ENCODE peak calls at places on chromosomes 16 and 17, in eight cellular contexts. E, L, X, P, N, U, H and W are unnamed samples.

GRCh38 chr16:25089346-25089745 is 22.2 kb upstream of the LCMT1 start:
- DNase-seq in E (no peak), L (no peak), X (no peak), P (no peak), N (no peak), U (no peak), H (no peak), W (no peak)

GRCh38 chr17:50206604-50207293 is 5.3 kb upstream of the COL1A1 start:
- DNase-seq in E (no peak), L (peak), X (no peak), P (peak), N (no peak), U (no peak), H (peak), W (no peak)

GRCh38 chr17:5413682-5414081 is 5.8 kb downstream of the NUP88 start:
- DNase-seq in E (no peak), L (peak), X (peak), P (no peak), N (no peak), U (peak), H (peak), W (peak)

GRCh38 chr16:16850274-16850673 is 471.3 kb downstream of the NPIPA7 start:
- DNase-seq in E (no peak), L (no peak), X (no peak), P (no peak), N (no peak), U (no peak), H (no peak), W (no peak)

GRCh38 chr16:89051521-89052166 is 42.0 kb upstream of the ACSF3 start:
- DNase-seq in E (no peak), L (no peak), X (no peak), P (no peak), N (no peak), U (no peak), H (no peak), W (peak)

GRCh38 chr17:48610282-48611211 is at the start of gene HOXB7:
- DNase-seq in E (no peak), L (peak), X (peak), P (no peak), N (peak), U (peak), H (no peak), W (no peak)

GRCh38 chr17:57990037-57990436 is 2.0 kb upstream of the VEZF1 start:
- DNase-seq in E (no peak), L (no peak), X (no peak), P (no peak), N (no peak), U (no peak), H (no peak), W (no peak)

GRCh38 chr16:46789499-46790414 is 41.2 kb downstream of the C16orf87 start:
- DNase-seq in E (peak), L (peak), X (peak), P (peak), N (peak), U (peak), H (peak), W (peak)

GRCh38 chr17:50986989-50987660 is 121.0 kb upstream of the TOB1 start:
- DNase-seq in E (no peak), L (peak), X (no peak), P (no peak), N (no peak), U (no peak), H (peak), W (peak)

GRCh38 chr17:44561237-44561623 is 3.9 kb downstream of the FZD2 start:
- DNase-seq in E (no peak), L (no peak), X (no peak), P (no peak), N (no peak), U (no peak), H (no peak), W (no peak)

GRCh38 chr16:28866454-28866804 is 2.8 kb downstream of the SH2B1 start:
- DNase-seq in E (no peak), L (no peak), X (no peak), P (no peak), N (no peak), U (no peak), H (no peak), W (no peak)

GRCh38 chr16:65284583-65284982 is 162.7 kb upstream of the CDH11 start:
- DNase-seq in E (no peak), L (peak), X (no peak), P (no peak), N (no peak), U (no peak), H (no peak), W (no peak)

GRCh38 chr17:64615025-64615677 is 47.0 kb downstream of the SMURF2 start:
- DNase-seq in E (no peak), L (peak), X (no peak), P (no peak), N (no peak), U (no peak), H (peak), W (no peak)

GRCh38 chr17:77548967-77549366 is 408.2 kb downstream of the SEC14L1 start:
- DNase-seq in E (no peak), L (no peak), X (no peak), P (no peak), N (no peak), U (no peak), H (no peak), W (no peak)

GRCh38 chr16:82091225-82091624 is 56.2 kb downstream of the HSD17B2 start:
- DNase-seq in E (no peak), L (peak), X (no peak), P (no peak), N (no peak), U (no peak), H (peak), W (no peak)

GRCh38 chr16:4313563-4314531 is 2.0 kb upstream of the GLIS2 start:
- DNase-seq in E (no peak), L (no peak), X (no peak), P (no peak), N (no peak), U (peak), H (peak), W (no peak)

GRCh38 chr17:55889271-55889670 is 138.4 kb downstream of the PCTP start:
- DNase-seq in E (no peak), L (no peak), X (no peak), P (no peak), N (no peak), U (no peak), H (no peak), W (peak)

GRCh38 chr16:58756650-58757332 is 22.7 kb upstream of the GOT2 start:
- DNase-seq in E (no peak), L (no peak), X (no peak), P (no peak), N (no peak), U (no peak), H (no peak), W (no peak)
- TF ChIP-seq CTCF in E (no peak), L (no peak), X (peak), P (no peak), N (no peak), U (no peak), H (no peak), W (no peak)

DNA sequence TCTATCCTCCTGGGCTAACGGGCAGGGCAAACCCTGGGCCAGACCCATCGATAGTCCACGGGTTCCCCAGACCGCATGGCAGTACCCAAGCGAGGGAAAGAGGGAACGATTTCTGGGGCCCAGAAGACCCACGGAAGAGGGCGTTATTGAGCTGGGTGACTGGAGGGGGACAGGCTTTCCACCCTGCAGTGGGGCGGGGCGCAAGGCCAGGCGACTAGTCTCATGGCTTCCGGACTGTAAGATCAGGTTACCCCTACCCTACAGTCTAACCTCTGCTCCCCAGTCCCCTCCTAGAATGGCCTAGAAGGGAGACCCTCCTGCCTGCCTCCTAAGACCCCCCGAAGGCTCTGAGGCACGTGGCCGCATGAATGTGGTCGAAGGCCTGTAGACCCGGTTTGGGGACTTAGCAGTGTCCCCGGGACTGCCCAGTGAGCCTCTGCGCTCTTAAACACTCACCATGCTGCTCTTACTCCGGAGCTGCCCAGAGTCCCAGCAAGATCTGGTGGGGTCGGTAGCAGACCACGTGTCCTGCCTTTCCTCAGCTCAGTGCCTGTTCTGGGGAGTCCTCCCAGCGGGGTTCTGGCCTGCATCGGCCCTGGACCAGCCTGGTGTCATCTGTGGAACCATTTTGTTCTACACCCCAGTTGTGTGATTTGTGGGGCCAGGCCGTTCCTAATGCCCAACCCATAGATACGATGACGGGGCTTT is 13.1 kb upstream of the AURKB start:
- DNase-seq in E (peak), L (peak), X (peak), P (peak), N (peak), U (peak), H (peak), W (peak)
- TF ChIP-seq CTCF in E (no peak), L (peak), X (no peak), P (no peak), N (no peak), U (peak), H (peak), W (peak)

DNA sequence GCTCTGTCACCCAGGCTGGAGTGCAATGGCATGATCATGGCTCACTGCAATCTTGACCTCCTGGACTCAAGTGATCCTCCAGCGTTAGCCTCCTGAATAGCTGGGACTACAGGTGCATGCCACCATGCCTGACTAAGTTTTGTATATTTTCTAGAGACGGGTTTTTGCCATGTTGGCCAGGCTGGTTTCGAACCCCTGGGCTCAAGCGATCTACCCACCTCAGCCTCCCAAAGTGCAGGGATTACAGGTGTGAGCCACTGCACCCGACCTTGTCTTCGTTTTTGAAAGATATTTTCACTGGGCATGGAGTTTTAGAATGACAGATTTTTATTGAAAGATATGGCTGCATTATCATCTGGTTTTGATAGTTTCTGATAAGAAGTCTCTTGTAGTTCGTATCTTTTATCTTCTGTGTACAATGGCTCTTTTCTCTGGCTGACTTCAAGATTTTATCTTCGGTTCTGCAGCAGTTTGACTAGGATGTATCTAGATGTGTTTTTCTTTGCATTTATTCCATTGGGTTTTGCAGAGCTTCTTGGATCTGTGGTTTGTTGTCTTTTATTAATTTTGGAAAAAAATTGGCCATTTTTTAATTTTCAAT is 14.6 kb downstream of the ADGRG5 start:
- DNase-seq in E (no peak), L (no peak), X (no peak), P (no peak), N (no peak), U (no peak), H (no peak), W (no peak)
- TF ChIP-seq CTCF in E (no peak), L (no peak), X (no peak), P (no peak), N (no peak), U (no peak), H (no peak), W (no peak)

DNA sequence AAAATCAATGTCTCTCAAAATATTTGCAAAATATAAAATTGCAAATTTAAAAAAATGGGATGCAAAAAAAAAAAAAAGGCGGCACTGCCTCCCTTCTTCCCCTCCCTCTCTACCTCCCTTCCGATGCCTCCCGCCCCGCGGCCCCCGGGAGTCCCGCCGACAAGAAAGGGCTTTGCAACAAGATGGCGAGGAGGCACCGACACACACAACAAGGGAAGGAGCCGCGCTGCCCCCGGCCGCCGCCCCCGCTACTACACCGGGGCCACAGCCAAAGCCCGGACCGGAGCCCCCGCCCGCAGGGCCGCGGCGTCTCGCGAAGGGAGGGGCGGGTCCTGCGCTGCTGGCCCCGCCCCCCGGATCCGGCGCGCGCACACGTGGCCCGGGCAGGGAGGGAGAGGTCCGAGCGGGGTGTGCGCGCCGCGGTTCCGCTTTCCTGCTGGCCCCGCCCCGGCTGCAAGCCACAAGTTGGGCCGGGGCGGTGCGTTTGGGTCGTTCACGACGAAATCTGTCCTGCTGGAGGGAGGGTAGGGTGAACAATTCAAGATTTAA is at the start of gene MNT:
- DNase-seq in E (peak), L (peak), X (peak), P (peak), N (peak), U (peak), H (peak), W (peak)
- TF ChIP-seq CTCF in E (no peak), L (no peak), X (no peak), P (peak), N (no peak), U (no peak), H (no peak), W (no peak)

GRCh38 chr17:14067347-14067746 is 2.0 kb upstream of the COX10 start:
- DNase-seq in E (no peak), L (no peak), X (no peak), P (no peak), N (no peak), U (no peak), H (no peak), W (no peak)

GRCh38 chr17:14060706-14061105 is 8.6 kb upstream of the COX10 start:
- DNase-seq in E (no peak), L (no peak), X (no peak), P (no peak), N (no peak), U (no peak), H (no peak), W (no peak)

GRCh38 chr17:14058051-14058450 is 11.3 kb upstream of the COX10 start:
- DNase-seq in E (no peak), L (peak), X (no peak), P (no peak), N (no peak), U (no peak), H (no peak), W (no peak)

GRCh38 chr17:14057591-14057990 is 11.7 kb upstream of the COX10 start:
- DNase-seq in E (no peak), L (no peak), X (no peak), P (no peak), N (no peak), U (no peak), H (no peak), W (no peak)

DNA sequence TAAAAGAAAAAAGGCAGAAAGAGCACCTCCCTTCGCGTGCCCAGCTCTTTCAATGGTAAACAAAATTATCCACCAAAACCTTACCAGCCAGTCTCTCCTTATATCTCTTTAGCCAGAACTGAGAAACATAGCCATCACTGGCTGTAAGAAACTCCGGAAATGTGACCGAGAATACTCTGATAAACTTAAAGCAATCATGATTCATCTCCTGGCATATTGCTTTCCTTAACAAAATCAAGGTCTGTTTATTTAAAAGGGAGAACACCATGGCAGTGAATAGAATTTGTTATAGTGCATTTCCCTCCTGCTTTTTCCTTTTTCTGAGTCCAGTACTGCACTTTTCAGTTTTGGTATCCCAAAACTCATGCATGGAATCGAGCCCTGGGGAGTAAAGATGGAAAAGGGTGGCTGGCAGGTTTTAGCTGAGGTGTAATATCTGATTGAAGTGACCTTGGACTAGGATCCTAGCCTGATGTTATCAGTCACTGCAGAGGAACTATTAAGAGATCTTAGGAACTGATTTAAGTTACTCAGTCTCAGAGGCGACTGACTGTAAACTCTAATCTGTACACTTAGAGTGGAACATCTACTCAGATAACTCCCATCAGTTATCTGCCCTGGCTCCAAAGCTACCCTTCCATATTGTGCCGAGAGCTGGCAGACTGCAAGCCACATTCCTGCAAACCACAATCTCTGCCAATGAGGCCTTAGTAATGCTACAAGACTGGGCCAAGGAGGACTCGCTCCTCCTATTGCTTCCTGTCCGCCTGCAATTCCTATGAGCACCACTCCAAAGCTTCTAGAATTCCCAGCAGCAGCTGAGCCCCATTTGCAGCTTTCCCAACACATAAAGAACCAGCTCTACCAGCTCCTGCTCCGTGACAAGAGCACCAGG is 7.4 kb upstream of the COX10 start:
- DNase-seq in E (peak), L (peak), X (peak), P (no peak), N (no peak), U (no peak), H (peak), W (peak)
- TF ChIP-seq CTCF in E (no peak), L (peak), X (no peak), P (no peak), N (no peak), U (no peak), H (peak), W (no peak)

DNA sequence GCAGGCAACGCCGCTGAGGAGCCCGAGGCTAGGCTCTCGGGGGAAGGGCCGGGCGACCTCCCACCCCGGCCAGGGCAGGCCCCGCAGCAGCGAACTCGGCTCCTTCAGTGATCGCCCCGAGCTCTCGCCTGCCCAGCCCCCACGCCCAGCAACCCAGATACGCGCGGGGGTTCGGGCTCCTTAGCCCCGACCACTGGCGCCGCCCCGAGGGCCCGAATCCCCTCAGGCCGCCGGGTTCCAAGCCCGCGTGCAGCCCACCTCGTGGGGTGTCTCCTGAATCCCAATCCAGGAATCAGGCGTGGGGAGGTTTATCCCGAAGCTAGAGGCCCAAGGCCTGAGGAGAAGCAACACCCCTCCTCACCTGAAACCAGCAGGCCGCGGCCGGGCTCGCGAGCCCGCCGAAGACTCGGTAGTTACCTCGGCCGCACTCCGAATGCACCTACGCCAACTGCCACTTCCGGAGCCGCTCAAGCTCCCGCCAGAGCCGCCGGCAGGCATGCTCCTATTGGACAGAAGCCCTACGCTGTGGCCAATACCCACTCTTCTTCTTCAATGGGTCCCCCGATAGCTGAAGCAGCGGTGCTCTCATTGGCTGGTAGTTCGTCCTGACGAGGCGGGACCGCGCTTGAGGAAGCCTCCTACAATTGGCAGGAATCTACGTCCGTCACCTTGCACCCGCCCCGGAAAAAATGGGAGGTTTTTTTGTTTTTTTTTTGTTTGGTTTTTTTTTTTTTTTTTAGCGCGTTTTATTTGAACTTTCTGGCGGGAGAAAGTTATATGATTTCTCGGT is at the start of gene RFWD3:
- DNase-seq in E (peak), L (peak), X (peak), P (peak), N (peak), U (peak), H (peak), W (peak)
- TF ChIP-seq CTCF in E (no peak), L (no peak), X (no peak), P (peak), N (no peak), U (no peak), H (no peak), W (no peak)

GRCh38 chr17:76102944-76103273 is 678 bp downstream of the EXOC7 start:
- DNase-seq in E (no peak), L (no peak), X (no peak), P (no peak), N (no peak), U (no peak), H (no peak), W (no peak)

GRCh38 chr17:76103274-76104139 is at the start of gene EXOC7:
- DNase-seq in E (peak), L (peak), X (peak), P (peak), N (peak), U (peak), H (peak), W (peak)

GRCh38 chr17:76104896-76105231 is 1.3 kb upstream of the EXOC7 start:
- DNase-seq in E (no peak), L (no peak), X (no peak), P (no peak), N (no peak), U (no peak), H (no peak), W (no peak)

GRCh38 chr17:76104140-76104895 is 731 bp upstream of the EXOC7 start:
- DNase-seq in E (no peak), L (no peak), X (no peak), P (no peak), N (no peak), U (no peak), H (no peak), W (no peak)

GRCh38 chr17:76107507-76107906 is 3.9 kb upstream of the EXOC7 start:
- DNase-seq in E (no peak), L (no peak), X (no peak), P (no peak), N (no peak), U (peak), H (peak), W (peak)
- TF ChIP-seq CTCF in E (no peak), L (no peak), X (peak), P (no peak), N (no peak), U (peak), H (peak), W (peak)